ENCODE peak calls at places on chromosomes 1 and 21, in ten cellular contexts. One of them, this sample, is unnamed.

GRCh38 chr1:35807614-35808375 is at the start of gene AGO4:
- DNase-seq in pancreas: peak; percentile 49
- DNase-seq in stomach: peak; percentile 58
- DNase-seq in esophagus squamous epithelium: no peak
- DNase-seq in astrocyte: peak; percentile 42
- DNase-seq in astrocyte of the cerebellum: no peak
- DNase-seq in GM12865: peak; percentile 39
- DNase-seq in AG09309: no peak
- DNase-seq in prostate gland: peak; percentile 47
- DNase-seq in K562: peak; percentile 82
- DNase-seq in this sample: peak; percentile 23

GRCh38 chr1:33080885-33081553 is at the start of gene AZIN2:
- DNase-seq in GM12865: peak; percentile 95
- DNase-seq in AG09309: peak; percentile 77
- DNase-seq in astrocyte of the cerebellum: peak; percentile 85
- DNase-seq in astrocyte: peak; percentile 87
- DNase-seq in pancreas: peak; percentile 98
- DNase-seq in stomach: peak; percentile 99
- DNase-seq in K562: peak; percentile 100
- DNase-seq in esophagus squamous epithelium: peak; percentile 84
- DNase-seq in prostate gland: peak; percentile 98
- DNase-seq in this sample: peak; percentile 72

GRCh38 chr1:226420328-226420727 is 12.4 kb upstream of the PARP1 start:
- DNase-seq in pancreas: no peak
- DNase-seq in astrocyte: no peak
- DNase-seq in esophagus squamous epithelium: no peak
- DNase-seq in astrocyte of the cerebellum: no peak
- DNase-seq in AG09309: no peak
- DNase-seq in GM12865: no peak
- DNase-seq in stomach: no peak
- DNase-seq in K562: no peak
- DNase-seq in prostate gland: no peak
- DNase-seq in this sample: no peak

GRCh38 chr1:64750092-64750491 is 5.2 kb downstream of the RAVER2 start:
- DNase-seq in K562: no peak
- DNase-seq in esophagus squamous epithelium: no peak
- DNase-seq in pancreas: no peak
- DNase-seq in astrocyte of the cerebellum: no peak
- DNase-seq in GM12865: no peak
- DNase-seq in stomach: no peak
- DNase-seq in AG09309: no peak
- DNase-seq in astrocyte: no peak
- DNase-seq in prostate gland: no peak
- DNase-seq in this sample: no peak

GRCh38 chr1:181479137-181479745 is 4.1 kb upstream of the CACNA1E start:
- DNase-seq in stomach: peak; percentile 55
- DNase-seq in astrocyte of the cerebellum: peak; percentile 49
- DNase-seq in pancreas: peak; percentile 30
- DNase-seq in K562: peak; percentile 71
- DNase-seq in prostate gland: peak; percentile 31
- DNase-seq in astrocyte: peak; percentile 51
- DNase-seq in GM12865: peak; percentile 82
- DNase-seq in esophagus squamous epithelium: no peak
- DNase-seq in AG09309: peak; percentile 21
- DNase-seq in this sample: no peak

GRCh38 chr1:235703516-235703915 is 53.9 kb upstream of the GNG4 start:
- DNase-seq in stomach: no peak
- DNase-seq in esophagus squamous epithelium: no peak
- DNase-seq in K562: no peak
- DNase-seq in pancreas: no peak
- DNase-seq in prostate gland: no peak
- DNase-seq in AG09309: peak; percentile 29
- DNase-seq in astrocyte of the cerebellum: peak; percentile 40
- DNase-seq in GM12865: no peak
- DNase-seq in astrocyte: peak; percentile 65
- DNase-seq in this sample: peak; percentile 36

GRCh38 chr1:34415140-34415539 is 238.4 kb downstream of the C1orf94 start:
- DNase-seq in esophagus squamous epithelium: no peak
- DNase-seq in K562: no peak
- DNase-seq in GM12865: no peak
- DNase-seq in astrocyte of the cerebellum: no peak
- DNase-seq in AG09309: no peak
- DNase-seq in stomach: no peak
- DNase-seq in astrocyte: no peak
- DNase-seq in prostate gland: no peak
- DNase-seq in pancreas: no peak
- DNase-seq in this sample: no peak

GRCh38 chr1:19390166-19390850 is 78.2 kb downstream of the SLC66A1 start:
- DNase-seq in prostate gland: no peak
- DNase-seq in K562: no peak
- DNase-seq in stomach: no peak
- DNase-seq in AG09309: no peak
- DNase-seq in astrocyte of the cerebellum: no peak
- DNase-seq in esophagus squamous epithelium: no peak
- DNase-seq in GM12865: no peak
- DNase-seq in astrocyte: no peak
- DNase-seq in pancreas: no peak
- DNase-seq in this sample: no peak

GRCh38 chr1:117312453-117313138 is 54.7 kb upstream of the MAN1A2 start:
- DNase-seq in astrocyte of the cerebellum: no peak
- DNase-seq in pancreas: no peak
- DNase-seq in esophagus squamous epithelium: no peak
- DNase-seq in prostate gland: no peak
- DNase-seq in K562: peak; percentile 28
- DNase-seq in stomach: no peak
- DNase-seq in GM12865: peak; percentile 49
- DNase-seq in AG09309: peak; percentile 34
- DNase-seq in astrocyte: peak; percentile 62
- DNase-seq in this sample: no peak

GRCh38 chr1:109629372-109630030 is 9.9 kb downstream of the AMPD2 start:
- DNase-seq in pancreas: no peak
- DNase-seq in AG09309: no peak
- DNase-seq in stomach: no peak
- DNase-seq in prostate gland: peak; percentile 2
- DNase-seq in esophagus squamous epithelium: no peak
- DNase-seq in astrocyte: no peak
- DNase-seq in astrocyte of the cerebellum: no peak
- DNase-seq in GM12865: no peak
- DNase-seq in K562: no peak
- DNase-seq in this sample: no peak

GRCh38 chr1:187038789-187039188 is 210.0 kb downstream of the PLA2G4A start:
- DNase-seq in esophagus squamous epithelium: no peak
- DNase-seq in astrocyte: peak; percentile 82
- DNase-seq in astrocyte of the cerebellum: peak; percentile 33
- DNase-seq in K562: no peak
- DNase-seq in AG09309: no peak
- DNase-seq in stomach: no peak
- DNase-seq in pancreas: no peak
- DNase-seq in GM12865: no peak
- DNase-seq in prostate gland: no peak
- DNase-seq in this sample: peak; percentile 72

GRCh38 chr21:44062380-44062779 is 44.8 kb upstream of the PWP2 start:
- DNase-seq in stomach: no peak
- DNase-seq in AG09309: no peak
- DNase-seq in astrocyte of the cerebellum: no peak
- DNase-seq in pancreas: no peak
- DNase-seq in GM12865: no peak
- DNase-seq in K562: no peak
- DNase-seq in astrocyte: no peak
- DNase-seq in esophagus squamous epithelium: no peak
- DNase-seq in prostate gland: no peak
- DNase-seq in this sample: no peak

GRCh38 chr1:150151291-150152181 is 1.8 kb downstream of the PLEKHO1 start:
- DNase-seq in astrocyte: no peak
- DNase-seq in pancreas: no peak
- DNase-seq in GM12865: peak; percentile 84
- DNase-seq in prostate gland: no peak
- DNase-seq in stomach: peak; percentile 31
- DNase-seq in K562: no peak
- DNase-seq in astrocyte of the cerebellum: no peak
- DNase-seq in AG09309: no peak
- DNase-seq in esophagus squamous epithelium: no peak
- DNase-seq in this sample: no peak

GRCh38 chr1:58249729-58250586 is 296.6 kb downstream of the OMA1 start:
- DNase-seq in K562: no peak
- DNase-seq in stomach: no peak
- DNase-seq in GM12865: peak; percentile 37
- DNase-seq in AG09309: peak; percentile 8
- DNase-seq in pancreas: peak; percentile 15
- DNase-seq in astrocyte of the cerebellum: peak; percentile 9
- DNase-seq in astrocyte: peak; percentile 42
- DNase-seq in prostate gland: no peak
- DNase-seq in esophagus squamous epithelium: no peak
- DNase-seq in this sample: no peak

GRCh38 chr1:94792473-94792875 is 27.7 kb upstream of the SLC44A3 start:
- DNase-seq in stomach: no peak
- DNase-seq in astrocyte: no peak
- DNase-seq in K562: no peak
- DNase-seq in prostate gland: no peak
- DNase-seq in astrocyte of the cerebellum: peak; percentile 40
- DNase-seq in AG09309: no peak
- DNase-seq in pancreas: no peak
- DNase-seq in esophagus squamous epithelium: no peak
- DNase-seq in GM12865: peak; percentile 61
- DNase-seq in this sample: no peak

GRCh38 chr1:35659589-35659988 is 18.3 kb upstream of the PSMB2 start:
- DNase-seq in pancreas: no peak
- DNase-seq in K562: no peak
- DNase-seq in stomach: no peak
- DNase-seq in AG09309: no peak
- DNase-seq in astrocyte: no peak
- DNase-seq in astrocyte of the cerebellum: no peak
- DNase-seq in prostate gland: no peak
- DNase-seq in esophagus squamous epithelium: no peak
- DNase-seq in GM12865: no peak
- DNase-seq in this sample: no peak

GRCh38 chr1:2416403-2416802 is 4.0 kb upstream of the PEX10 start:
- DNase-seq in astrocyte: no peak
- DNase-seq in astrocyte of the cerebellum: no peak
- DNase-seq in esophagus squamous epithelium: no peak
- DNase-seq in stomach: peak; percentile 38
- DNase-seq in GM12865: no peak
- DNase-seq in K562: no peak
- DNase-seq in prostate gland: peak; percentile 69
- DNase-seq in pancreas: no peak
- DNase-seq in AG09309: no peak
- DNase-seq in this sample: no peak

DNA sequence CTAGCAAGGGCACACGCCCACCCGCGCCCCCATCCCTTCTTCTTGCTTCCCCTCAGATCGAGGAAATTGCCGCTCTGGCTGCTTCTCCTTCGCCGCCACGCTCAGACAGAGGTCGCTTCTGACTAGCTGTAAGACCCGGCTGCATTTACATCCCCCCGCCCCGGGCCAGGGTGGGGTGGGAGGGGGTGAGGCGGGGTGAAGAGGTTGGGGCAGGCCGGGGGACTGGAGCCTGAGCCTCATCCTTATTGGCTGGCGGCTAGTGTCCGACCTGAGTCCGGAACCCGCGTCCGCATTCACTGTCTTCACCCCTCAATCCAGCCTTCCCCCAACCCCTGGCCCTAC is 11.1 kb downstream of the NR5A2 start:
- DNase-seq in esophagus squamous epithelium: no peak
- DNase-seq in GM12865: no peak
- DNase-seq in astrocyte: no peak
- DNase-seq in stomach: no peak
- DNase-seq in prostate gland: no peak
- DNase-seq in pancreas: peak; percentile 84
- DNase-seq in astrocyte of the cerebellum: no peak
- DNase-seq in AG09309: no peak
- DNase-seq in K562: no peak
- DNase-seq in this sample: no peak
- H3K4me3 ChIP-seq in esophagus squamous epithelium: peak overlapping the region; percentile 41
- H3K4me3 ChIP-seq in GM12865: no peak overlapping the region
- H3K4me3 ChIP-seq in astrocyte: no peak overlapping the region
- H3K4me3 ChIP-seq in stomach: peak overlapping the region; percentile 43
- H3K4me3 ChIP-seq in prostate gland: peak overlapping the region; percentile 32
- H3K4me3 ChIP-seq in pancreas: peak overlapping the region; percentile 47
- H3K4me3 ChIP-seq in astrocyte of the cerebellum: peak overlapping the region; percentile 46
- H3K4me3 ChIP-seq in AG09309: peak overlapping the region; percentile 64
- H3K4me3 ChIP-seq in K562: no peak overlapping the region
- H3K4me3 ChIP-seq in this sample: peak overlapping the region; percentile 56

GRCh38 chr1:238779676-238780075 is 606.7 kb upstream of the CHRM3 start:
- DNase-seq in pancreas: no peak
- DNase-seq in K562: no peak
- DNase-seq in stomach: no peak
- DNase-seq in prostate gland: no peak
- DNase-seq in astrocyte of the cerebellum: peak; percentile 22
- DNase-seq in GM12865: no peak
- DNase-seq in esophagus squamous epithelium: no peak
- DNase-seq in astrocyte: peak; percentile 83
- DNase-seq in AG09309: no peak
- DNase-seq in this sample: no peak

GRCh38 chr1:238783633-238784032 is 602.7 kb upstream of the CHRM3 start:
- DNase-seq in GM12865: no peak
- DNase-seq in pancreas: no peak
- DNase-seq in stomach: no peak
- DNase-seq in K562: no peak
- DNase-seq in prostate gland: no peak
- DNase-seq in astrocyte of the cerebellum: no peak
- DNase-seq in astrocyte: no peak
- DNase-seq in AG09309: no peak
- DNase-seq in esophagus squamous epithelium: no peak
- DNase-seq in this sample: no peak
- TF ChIP-seq CTCF in GM12865: no peak
- TF ChIP-seq CTCF in pancreas: no peak
- TF ChIP-seq CTCF in stomach: no peak
- TF ChIP-seq CTCF in K562: no peak
- TF ChIP-seq CTCF in prostate gland: no peak
- TF ChIP-seq CTCF in astrocyte of the cerebellum: no peak
- TF ChIP-seq CTCF in astrocyte: no peak
- TF ChIP-seq CTCF in AG09309: no peak
- TF ChIP-seq CTCF in esophagus squamous epithelium: no peak
- TF ChIP-seq CTCF in this sample: no peak

DNA sequence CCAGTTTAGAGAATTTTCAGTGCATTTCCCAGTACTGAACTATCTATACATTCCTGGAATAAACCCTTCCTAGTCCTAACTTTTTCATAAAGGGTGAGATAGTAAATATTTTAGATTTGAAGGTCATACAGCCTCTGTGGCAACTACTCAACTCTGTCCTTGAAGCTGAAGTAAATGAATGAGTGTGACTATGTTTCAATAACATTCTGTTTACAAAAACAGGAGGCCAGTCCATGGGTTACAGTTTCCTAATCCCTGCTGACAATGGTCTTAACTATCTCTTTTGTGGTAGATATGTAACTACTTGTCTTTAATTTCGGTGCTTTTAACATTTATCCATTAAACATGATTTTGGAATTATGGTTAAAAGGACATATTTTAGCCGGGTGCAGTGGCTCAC is 4.3 kb downstream of the ZNF684 start:
- DNase-seq in esophagus squamous epithelium: no peak
- DNase-seq in stomach: no peak
- DNase-seq in pancreas: no peak
- DNase-seq in AG09309: no peak
- DNase-seq in K562: no peak
- DNase-seq in astrocyte of the cerebellum: no peak
- DNase-seq in GM12865: no peak
- DNase-seq in astrocyte: no peak
- DNase-seq in prostate gland: no peak
- DNase-seq in this sample: no peak
- H3K4me3 ChIP-seq in esophagus squamous epithelium: no peak overlapping the region
- H3K4me3 ChIP-seq in stomach: no peak overlapping the region
- H3K4me3 ChIP-seq in pancreas: no peak overlapping the region
- H3K4me3 ChIP-seq in AG09309: no peak overlapping the region
- H3K4me3 ChIP-seq in K562: no peak overlapping the region
- H3K4me3 ChIP-seq in astrocyte of the cerebellum: no peak overlapping the region
- H3K4me3 ChIP-seq in GM12865: no peak overlapping the region
- H3K4me3 ChIP-seq in astrocyte: no peak overlapping the region
- H3K4me3 ChIP-seq in prostate gland: no peak overlapping the region
- H3K4me3 ChIP-seq in this sample: no peak overlapping the region

GRCh38 chr1:203346060-203346754 is 4.7 kb downstream of the FMOD start:
- DNase-seq in GM12865: peak; percentile 14
- DNase-seq in pancreas: no peak
- DNase-seq in astrocyte of the cerebellum: no peak
- DNase-seq in esophagus squamous epithelium: no peak
- DNase-seq in K562: no peak
- DNase-seq in astrocyte: no peak
- DNase-seq in stomach: no peak
- DNase-seq in AG09309: no peak
- DNase-seq in prostate gland: no peak
- DNase-seq in this sample: no peak
- TF ChIP-seq CTCF in GM12865: no peak
- TF ChIP-seq CTCF in pancreas: no peak
- TF ChIP-seq CTCF in astrocyte of the cerebellum: no peak
- TF ChIP-seq CTCF in esophagus squamous epithelium: no peak
- TF ChIP-seq CTCF in K562: peak; percentile 31
- TF ChIP-seq CTCF in astrocyte: no peak
- TF ChIP-seq CTCF in stomach: no peak
- TF ChIP-seq CTCF in AG09309: peak; percentile 9
- TF ChIP-seq CTCF in prostate gland: no peak
- TF ChIP-seq CTCF in this sample: peak; percentile 14